ENCODE peak calls at places on chromosomes 6 and 20, in six cellular contexts. K is naive B cell; P is left cardiac atrium; B is naive thymus-derived CD4-positive, alpha-beta T cell; T is activated CD8-positive, alpha-beta T cell treated with anti-CD3 and anti-CD28 coated beads for 36 hours; X is CD4-positive, alpha-beta T cell. G is an unnamed sample.

GRCh38 chr6:115404451-115404850 is 656.2 kb downstream of the FRK start:
- ATAC-seq in K (no peak), P (no peak), B (no peak), T (no peak), X (no peak), G (no peak)

GRCh38 chr20:29443819-29444218 is 1813.6 kb upstream of the DEFB115 start:
- ATAC-seq in K (no peak), P (no peak), B (no peak), T (no peak), X (no peak), G (peak)

GRCh38 chr6:36033935-36034334 is 6.3 kb downstream of the MAPK14 start:
- ATAC-seq in K (no peak), P (no peak), B (peak), T (peak), X (peak), G (peak)

GRCh38 chr6:100724222-100724621 is 156.9 kb downstream of the ASCC3 start:
- ATAC-seq in K (no peak), P (no peak), B (no peak), T (no peak), X (no peak), G (no peak)

GRCh38 chr20:14881518-14881917 is 544.1 kb upstream of the FLRT3 start:
- ATAC-seq in K (no peak), P (no peak), B (no peak), T (no peak), X (no peak), G (no peak)

GRCh38 chr6:36357872-36358234 is 21.2 kb upstream of the BNIP5 start:
- ATAC-seq in K (no peak), P (no peak), B (no peak), T (peak), X (peak), G (no peak)

GRCh38 chr6:16658661-16659060 is 102.6 kb downstream of the ATXN1 start:
- ATAC-seq in K (no peak), P (no peak), B (no peak), T (no peak), X (no peak), G (no peak)

GRCh38 chr20:4813839-4814695 is 92.4 kb downstream of the PRND start:
- ATAC-seq in K (peak), P (peak), B (peak), T (peak), X (peak), G (peak)